ENCODE peak calls at places on chromosomes 6 and 20, in ten cellular contexts. A is mucosa of descending colon, L is fibroblast of lung, N is colonic mucosa, Y is tibial artery, Q is endothelial cell of umbilical vein, D is lower lobe of right lung, J is hepatocyte, R is OCI-LY7, S is A549. V is an unnamed sample. For H3K4me1, the result is how much of the 10 kb centered on the place peaks cover.

GRCh38 chr6:150592377-150592995 is 7.2 kb upstream of the PLEKHG1 start:
- DNase-seq in A (peak), L (no peak), N (peak), Y (no peak), Q (no peak), D (no peak), J (peak), R (no peak), S (no peak), V (no peak)

GRCh38 chr6:43963203-43963602 is 164.0 kb downstream of the MRPL14 start:
- DNase-seq in A (no peak), L (no peak), N (no peak), Y (no peak), Q (no peak), D (no peak), J (no peak), R (no peak), S (peak), V (no peak)

GRCh38 chr20:15594296-15594695 is 979.0 kb downstream of the KIF16B start:
- DNase-seq in A (no peak), L (no peak), N (no peak), Y (no peak), Q (no peak), D (no peak), J (no peak), R (no peak), S (peak), V (peak)

GRCh38 chr6:100475554-100476325 is 11.0 kb upstream of the SIM1 start:
- DNase-seq in A (no peak), L (no peak), N (no peak), Y (no peak), Q (no peak), D (no peak), J (no peak), R (no peak), S (peak), V (no peak)

GRCh38 chr6:166950443-166950821 is 5.9 kb downstream of the RNASET2 start:
- DNase-seq in A (no peak), L (no peak), N (no peak), Y (no peak), Q (no peak), D (no peak), J (no peak), R (peak), S (no peak), V (no peak)

GRCh38 chr20:20211274-20211987 is 156.5 kb upstream of the INSM1 start:
- DNase-seq in A (peak), L (no peak), N (peak), Y (no peak), Q (no peak), D (no peak), J (peak), R (no peak), S (no peak), V (no peak)

GRCh38 chr6:39444479-39445019 is 122.0 kb upstream of the KCNK16 start:
- DNase-seq in A (no peak), L (no peak), N (no peak), Y (no peak), Q (no peak), D (no peak), J (no peak), R (no peak), S (no peak), V (no peak)

GRCh38 chr20:4795394-4795793 is 73.7 kb downstream of the PRND start:
- DNase-seq in A (no peak), L (peak), N (no peak), Y (peak), Q (peak), D (no peak), J (no peak), R (no peak), S (peak), V (peak)

GRCh38 chr6:169132361-169132895 is 121.2 kb downstream of the THBS2 start:
- DNase-seq in A (no peak), L (peak), N (no peak), Y (no peak), Q (no peak), D (no peak), J (no peak), R (no peak), S (no peak), V (peak)

GRCh38 chr6:109628158-109629000 is 62.6 kb downstream of the AK9 start:
- DNase-seq in A (no peak), L (no peak), N (no peak), Y (no peak), Q (no peak), D (no peak), J (no peak), R (no peak), S (no peak), V (no peak)

GRCh38 chr6:25968769-25969168 is 6.2 kb downstream of the TRIM38 start:
- DNase-seq in A (no peak), L (peak), N (no peak), Y (no peak), Q (no peak), D (no peak), J (no peak), R (no peak), S (no peak), V (no peak)

GRCh38 chr6:36577298-36577697 is 16.9 kb upstream of the SRSF3 start:
- DNase-seq in A (no peak), L (peak), N (no peak), Y (no peak), Q (no peak), D (no peak), J (peak), R (no peak), S (peak), V (peak)

GRCh38 chr6:57174511-57174907 is 2.4 kb downstream of the BAG2 start:
- DNase-seq in A (no peak), L (no peak), N (no peak), Y (no peak), Q (no peak), D (no peak), J (no peak), R (no peak), S (no peak), V (no peak)

GRCh38 chr6:139148557-139149220 is 13.8 kb downstream of the HECA start:
- DNase-seq in A (no peak), L (peak), N (no peak), Y (no peak), Q (no peak), D (no peak), J (peak), R (no peak), S (no peak), V (no peak)
- H3K4me1 ChIP-seq in A (under half), L (under half), N (under half), Y (under half), Q (under half), D (half or more), J (half or more), R (under half), S (under half), V (under half)

DNA sequence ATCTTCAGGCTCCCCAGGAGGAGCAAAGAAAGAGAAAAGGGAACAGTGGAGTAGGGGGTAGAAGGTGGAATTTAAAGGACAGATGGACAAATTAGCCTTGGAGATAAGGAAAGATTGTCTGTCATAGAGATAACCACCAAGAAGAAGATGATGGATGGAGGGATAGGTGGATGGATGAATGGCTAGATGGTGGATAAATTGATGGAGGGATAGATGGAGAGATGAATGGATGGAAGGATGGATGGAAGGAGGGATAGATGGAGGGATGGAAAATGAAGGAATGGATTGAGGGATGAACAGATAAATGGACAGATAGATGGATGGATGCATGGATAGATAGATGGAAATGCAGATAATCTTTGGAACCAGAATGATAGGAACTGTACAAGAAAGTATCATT is 102.8 kb downstream of the TNFAIP3 start:
- DNase-seq in A (no peak), L (no peak), N (no peak), Y (no peak), Q (no peak), D (no peak), J (no peak), R (no peak), S (no peak), V (no peak)
- TF ChIP-seq CTCF in A (no peak), L (no peak), N (no peak), Y (no peak), Q (no peak), D (no peak), J (no peak), R (no peak), S (no peak), V (no peak)

GRCh38 chr20:24995741-24996448 is 3.3 kb upstream of the APMAP start:
- DNase-seq in A (no peak), L (no peak), N (peak), Y (no peak), Q (no peak), D (no peak), J (no peak), R (no peak), S (no peak), V (no peak)
- H3K4me1 ChIP-seq in A (under half), L (under half), N (under half), Y (under half), Q (under half), D (under half), J (under half), R (under half), S (under half), V (under half)

GRCh38 chr6:40946738-40947301 is 92.2 kb downstream of the UNC5CL start:
- DNase-seq in A (no peak), L (no peak), N (no peak), Y (no peak), Q (no peak), D (no peak), J (no peak), R (no peak), S (no peak), V (no peak)
- TF ChIP-seq CTCF in A (no peak), L (no peak), N (no peak), Y (no peak), Q (no peak), D (no peak), J (no peak), R (no peak), S (no peak), V (no peak)

GRCh38 chr6:138518054-138518453 is 18.8 kb upstream of the NHSL1 start:
- DNase-seq in A (no peak), L (no peak), N (no peak), Y (no peak), Q (no peak), D (no peak), J (no peak), R (no peak), S (no peak), V (no peak)
- H3K4me1 ChIP-seq in A (under half), L (under half), N (under half), Y (under half), Q (under half), D (under half), J (under half), R (under half), S (under half), V (under half)

GRCh38 chr20:35277127-35277526 is 795 bp downstream of the MMP24OS start:
- DNase-seq in A (no peak), L (no peak), N (no peak), Y (no peak), Q (no peak), D (no peak), J (no peak), R (no peak), S (no peak), V (no peak)

GRCh38 chr20:35279533-35280174 is 1.7 kb upstream of the MMP24OS start:
- DNase-seq in A (no peak), L (no peak), N (no peak), Y (no peak), Q (no peak), D (no peak), J (no peak), R (no peak), S (no peak), V (peak)

GRCh38 chr20:35276408-35276807 is 1.5 kb downstream of the MMP24OS start:
- DNase-seq in A (no peak), L (no peak), N (no peak), Y (no peak), Q (no peak), D (no peak), J (no peak), R (no peak), S (no peak), V (no peak)

GRCh38 chr20:35279040-35279439 is 1.1 kb upstream of the MMP24OS start:
- DNase-seq in A (no peak), L (no peak), N (no peak), Y (no peak), Q (no peak), D (no peak), J (no peak), R (no peak), S (no peak), V (no peak)

DNA sequence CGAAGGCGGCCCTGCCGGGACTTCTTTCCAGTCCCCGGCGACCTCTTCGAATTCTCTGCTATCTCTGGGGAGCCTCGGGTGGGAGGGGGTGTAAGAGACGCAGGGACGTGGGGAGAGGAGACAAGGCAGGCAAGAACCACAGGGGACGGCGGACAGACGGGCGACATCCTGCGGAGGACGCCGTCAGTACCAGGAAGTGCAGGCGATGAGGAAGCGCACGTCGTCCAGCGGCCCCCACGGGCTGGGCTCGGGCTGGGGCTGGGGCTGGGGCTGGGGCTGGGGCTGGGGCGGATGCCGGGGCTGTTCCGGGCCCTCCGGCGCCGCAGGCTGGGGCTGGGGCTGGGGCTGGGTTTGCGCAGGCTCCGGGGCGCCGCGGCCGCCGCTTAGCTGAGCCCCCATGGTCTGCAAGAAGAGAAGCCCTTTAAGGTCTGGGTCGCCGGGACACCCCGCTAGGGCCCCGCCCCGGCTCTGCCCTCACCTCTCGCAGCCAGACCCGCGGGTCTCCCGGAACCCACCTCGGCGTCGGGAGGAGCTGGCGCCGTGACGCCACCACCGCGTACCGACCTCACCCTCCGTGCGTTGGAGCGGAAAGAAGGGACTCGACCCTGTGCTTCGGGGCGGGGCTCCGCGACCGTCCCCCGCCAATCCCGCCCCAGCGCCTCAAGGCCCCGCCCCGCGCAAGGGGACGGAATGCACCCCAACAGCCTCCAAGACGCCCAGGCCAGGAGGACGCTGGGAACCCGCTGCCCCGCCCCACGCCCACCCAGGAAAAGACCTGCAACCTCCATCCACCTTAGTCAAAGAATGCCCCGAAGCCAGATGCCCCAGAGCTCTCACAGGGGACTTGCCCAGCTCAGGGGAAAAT is at the start of gene MMP24OS:
- DNase-seq in A (peak), L (peak), N (peak), Y (peak), Q (peak), D (peak), J (peak), R (peak), S (peak), V (peak)
- TF ChIP-seq CTCF in A (peak), L (peak), N (no peak), Y (peak), Q (peak), D (peak), J (peak), R (peak), S (no peak), V (peak)